ENCODE peak calls at places on chromosomes 13 and 19, in seven cellular contexts. G is A549, K is uterus, W is tibial artery, T is GM23338, V is ascending aorta, R is heart right ventricle. P is an unnamed sample.
A peak's percentile ranks its signal among the peaks of the same experiment; 100 is the strongest.

GRCh38 chr13:24264976-24265375 is 44.4 kb upstream of the C1QTNF9 start:
- DNase-seq in G (no peak), K (no peak), W (no peak), T (no peak), V (no peak), R (no peak), P (peak; percentile 17)

GRCh38 chr19:55390461-55390880 is 4.7 kb downstream of the RPL28 start:
- DNase-seq in G (no peak), K (no peak), W (no peak), T (peak; percentile 57), V (no peak), R (no peak), P (no peak)

GRCh38 chr13:99339736-99340392 is 32.7 kb upstream of the GPR183 start:
- DNase-seq in G (no peak), K (no peak), W (no peak), T (no peak), V (no peak), R (no peak), P (no peak)

GRCh38 chr19:7211191-7211988 is 82.8 kb downstream of the INSR start:
- DNase-seq in G (no peak), K (peak; percentile 64), W (peak; percentile 67), T (no peak), V (no peak), R (peak; percentile 57), P (no peak)

GRCh38 chr19:18436651-18437478 is 1.1 kb downstream of the ISYNA1 start:
- DNase-seq in G (peak; percentile 91), K (peak; percentile 84), W (peak; percentile 90), T (peak; percentile 96), V (peak; percentile 89), R (peak; percentile 84), P (peak; percentile 48)

GRCh38 chr19:15292847-15293582 is 39.3 kb downstream of the BRD4 start:
- DNase-seq in G (no peak), K (no peak), W (no peak), T (no peak), V (no peak), R (no peak), P (no peak)

GRCh38 chr13:110017379-110017778 is 231.0 kb upstream of the IRS2 start:
- DNase-seq in G (peak; percentile 89), K (no peak), W (no peak), T (peak; percentile 53), V (no peak), R (no peak), P (peak; percentile 96)

GRCh38 chr19:16366433-16367268 is 42.0 kb downstream of the KLF2 start:
- DNase-seq in G (no peak), K (no peak), W (no peak), T (peak; percentile 53), V (no peak), R (no peak), P (no peak)

GRCh38 chr13:35388979-35389378 is 87.5 kb downstream of the MAB21L1 start:
- DNase-seq in G (no peak), K (no peak), W (no peak), T (no peak), V (no peak), R (peak; percentile 2), P (no peak)

GRCh38 chr19:15810335-15810734 is 5.1 kb downstream of the OR10H1 start:
- DNase-seq in G (peak; percentile 38), K (no peak), W (no peak), T (no peak), V (no peak), R (no peak), P (no peak)

GRCh38 chr19:44401108-44401786 is at the start of gene ZNF285:
- DNase-seq in G (peak; percentile 99), K (peak; percentile 84), W (peak; percentile 94), T (peak; percentile 98), V (peak; percentile 90), R (peak; percentile 95), P (peak; percentile 86)

GRCh38 chr19:39497850-39498261 is 891 bp upstream of the DLL3 start:
- DNase-seq in G (peak; percentile 69), K (no peak), W (no peak), T (peak; percentile 89), V (no peak), R (peak; percentile 49), P (no peak)

GRCh38 chr19:46678110-46678732 is 17.2 kb upstream of the DACT3 start:
- DNase-seq in G (peak; percentile 64), K (no peak), W (no peak), T (peak; percentile 89), V (no peak), R (no peak), P (no peak)

GRCh38 chr19:14003279-14004051 is 2.7 kb downstream of the RFX1 start:
- DNase-seq in G (no peak), K (no peak), W (no peak), T (no peak), V (no peak), R (no peak), P (no peak)

GRCh38 chr13:80945328-80945727 is 604.4 kb upstream of the SPRY2 start:
- DNase-seq in G (peak; percentile 8), K (no peak), W (no peak), T (peak; percentile 79), V (no peak), R (peak; percentile 16), P (no peak)

GRCh38 chr13:102550507-102550906 is 46.3 kb upstream of the TPP2 start:
- DNase-seq in G (no peak), K (no peak), W (no peak), T (peak; percentile 22), V (no peak), R (no peak), P (no peak)

GRCh38 chr13:102556806-102557205 is 40.0 kb upstream of the TPP2 start:
- DNase-seq in G (no peak), K (no peak), W (no peak), T (no peak), V (no peak), R (no peak), P (no peak)

GRCh38 chr13:102561933-102562332 is 34.9 kb upstream of the TPP2 start:
- DNase-seq in G (no peak), K (no peak), W (no peak), T (no peak), V (no peak), R (no peak), P (no peak)

GRCh38 chr13:102558029-102558428 is 38.8 kb upstream of the TPP2 start:
- DNase-seq in G (no peak), K (no peak), W (no peak), T (no peak), V (no peak), R (no peak), P (no peak)

DNA sequence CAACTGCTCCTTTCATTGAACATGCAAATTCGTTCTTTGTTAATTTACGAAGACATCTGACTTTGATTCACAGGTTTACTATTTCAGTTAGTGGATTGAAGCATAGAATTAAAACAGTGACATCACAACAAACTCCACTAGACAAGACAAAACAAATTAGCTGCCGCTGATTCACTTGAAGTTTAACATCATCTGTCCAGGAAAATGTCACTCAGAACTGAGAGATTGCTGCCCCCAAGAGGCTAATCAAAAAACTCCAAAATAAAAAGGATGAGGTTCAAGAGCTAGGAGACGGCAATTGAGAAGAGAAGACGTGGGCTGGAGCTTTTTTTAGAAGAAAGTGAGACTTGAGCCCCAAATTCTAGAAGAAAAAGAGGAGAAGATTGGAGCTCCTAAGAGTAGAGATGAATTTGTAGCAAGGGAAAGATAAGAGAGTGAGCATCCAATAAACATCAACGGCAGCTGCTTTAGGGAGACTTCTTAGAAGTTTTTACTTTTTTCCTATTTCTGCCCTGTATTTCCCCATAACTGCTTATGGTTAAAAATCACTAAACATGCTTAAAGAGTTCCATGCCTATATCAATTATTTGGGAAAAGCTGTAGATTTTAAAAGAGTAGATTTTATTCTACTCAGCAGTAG is 40.8 kb upstream of the TPP2 start:
- DNase-seq in G (peak; percentile 30), K (no peak), W (no peak), T (peak; percentile 74), V (no peak), R (no peak), P (peak; percentile 68)
- TF ChIP-seq CTCF in G (peak; percentile 60), K (peak; percentile 36), W (peak; percentile 37), T (peak; percentile 61), V (peak; percentile 15), R (peak; percentile 57), P (peak; percentile 83)

GRCh38 chr13:74068471-74068870 is 65.7 kb downstream of the KLF12 start:
- DNase-seq in G (no peak), K (no peak), W (no peak), T (no peak), V (no peak), R (no peak), P (no peak)

GRCh38 chr13:74064805-74065204 is 69.4 kb downstream of the KLF12 start:
- DNase-seq in G (no peak), K (no peak), W (no peak), T (no peak), V (no peak), R (no peak), P (peak; percentile 35)

GRCh38 chr13:74067818-74068217 is 66.4 kb downstream of the KLF12 start:
- DNase-seq in G (no peak), K (no peak), W (no peak), T (no peak), V (no peak), R (no peak), P (peak; percentile 77)

GRCh38 chr13:74070065-74070464 is 64.1 kb downstream of the KLF12 start:
- DNase-seq in G (no peak), K (no peak), W (no peak), T (no peak), V (no peak), R (no peak), P (no peak)

GRCh38 chr13:74066937-74067336 is 67.3 kb downstream of the KLF12 start:
- DNase-seq in G (no peak), K (no peak), W (no peak), T (no peak), V (no peak), R (no peak), P (no peak)
- H3K4me1 ChIP-seq in G (no peaks in the 10 kb centered on the region), K (peaks cover 5% of the 10 kb centered on the region), W (no peaks in the 10 kb centered on the region), T (no peaks in the 10 kb centered on the region), V (peaks cover 28% of the 10 kb centered on the region), R (peaks cover 23% of the 10 kb centered on the region), P (peaks cover 9% of the 10 kb centered on the region)

DNA sequence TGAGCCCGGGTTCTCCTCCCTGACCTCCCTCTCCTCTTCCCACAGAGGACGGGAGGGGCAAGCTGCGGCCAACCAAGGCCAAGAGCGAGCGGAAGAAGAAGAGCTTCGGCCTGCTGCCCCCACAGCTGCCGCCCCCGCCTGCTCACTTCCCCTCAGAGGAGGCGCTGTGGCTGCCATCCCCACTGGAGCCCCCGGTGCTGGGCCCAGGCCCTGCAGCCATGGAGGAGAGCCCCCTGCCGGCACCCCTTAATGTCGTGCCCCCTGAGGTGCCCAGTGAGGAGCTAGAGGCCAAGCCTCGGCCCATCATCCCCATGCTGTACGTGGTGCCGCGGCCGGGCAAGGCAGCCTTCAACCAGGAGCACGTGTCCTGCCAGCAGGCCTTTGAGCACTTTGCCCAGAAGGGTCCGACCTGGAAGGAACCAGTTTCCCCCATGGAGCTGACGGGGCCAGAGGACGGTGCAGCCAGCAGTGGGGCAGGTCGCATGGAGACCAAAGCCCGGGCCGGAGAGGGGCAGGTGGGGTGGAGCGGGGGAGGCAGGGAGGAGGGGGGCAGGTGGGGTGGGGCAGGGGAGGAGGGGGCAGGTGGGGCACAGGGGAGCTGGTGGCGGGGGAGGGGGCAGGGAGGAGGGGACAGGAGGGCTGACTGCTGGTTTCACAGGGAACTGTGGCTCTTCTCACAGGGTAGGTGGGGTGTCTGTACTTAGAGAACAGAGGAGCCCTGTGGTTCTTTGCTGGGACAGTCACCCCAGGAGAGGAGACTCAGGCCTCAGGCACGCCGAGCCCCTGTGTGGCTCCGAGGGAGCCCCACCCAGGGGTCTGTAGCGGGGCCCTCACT is 162.3 kb downstream of the KDM4B start:
- DNase-seq in G (no peak), K (no peak), W (no peak), T (peak; percentile 34), V (no peak), R (no peak), P (no peak)
- TF ChIP-seq CTCF in G (no peak), K (no peak), W (no peak), T (peak; percentile 27), V (no peak), R (no peak), P (no peak)

GRCh38 chr19:2095338-2095938 is 688 bp downstream of the MOB3A start:
- DNase-seq in G (no peak), K (no peak), W (no peak), T (no peak), V (no peak), R (no peak), P (no peak)
- H3K4me1 ChIP-seq in G (peaks cover 14% of the 10 kb centered on the region), K (no peaks in the 10 kb centered on the region), W (peaks cover 4% of the 10 kb centered on the region), T (no peaks in the 10 kb centered on the region), V (peaks cover 32% of the 10 kb centered on the region), R (peaks cover 53% of the 10 kb centered on the region), P (peaks cover 9% of the 10 kb centered on the region)